ENCODE peak calls at places on chromosomes 7 and 10, in six cellular contexts. T is GM10248, W is GM12865, J is astrocyte of the spinal cord, X is neural crest cell, U is IMR-90. R is an unnamed sample.
A peak's percentile ranks its signal among the peaks of the same experiment; 100 is the strongest.

GRCh38 chr10:49512121-49512809 is 26.7 kb downstream of the ERCC6 start:
- DNase-seq in T (no peak), X (no peak), J (peak; percentile 47), W (peak; percentile 56), U (peak; percentile 43), R (peak; percentile 25)

GRCh38 chr10:101558671-101559595 is 29.1 kb downstream of the POLL start:
- DNase-seq in W (no peak), T (no peak), X (no peak), J (no peak), U (no peak), R (no peak)

GRCh38 chr10:55631071-55631654 is 729.9 kb downstream of the ZWINT start:
- DNase-seq in W (no peak), J (peak; percentile 57), X (peak; percentile 87), T (peak; percentile 64), U (no peak), R (peak; percentile 39)

GRCh38 chr10:13404791-13405190 is 56.7 kb upstream of the SEPHS1 start:
- DNase-seq in W (no peak), T (no peak), J (no peak), X (no peak), U (no peak), R (no peak)

GRCh38 chr7:77456711-77457110 is 40.6 kb upstream of the GSAP start:
- DNase-seq in U (peak; percentile 35), W (no peak), J (no peak), T (no peak), X (no peak), R (no peak)

GRCh38 chr7:142385528-142386340 is 127.9 kb upstream of the PRSS58 start:
- DNase-seq in W (peak; percentile 63), T (peak; percentile 47), U (peak; percentile 76), X (peak; percentile 36), J (peak; percentile 70), R (peak; percentile 30)

GRCh38 chr10:60916025-60916424 is 28.0 kb downstream of the RHOBTB1 start:
- DNase-seq in J (no peak), W (no peak), X (no peak), T (no peak), U (no peak), R (no peak)

GRCh38 chr7:40530292-40530691 is 395.5 kb downstream of the SUGCT start:
- DNase-seq in T (no peak), W (no peak), J (peak; percentile 45), X (no peak), U (peak; percentile 83), R (no peak)

GRCh38 chr7:26627871-26628270 is 236.5 kb downstream of the SKAP2 start:
- DNase-seq in J (no peak), T (no peak), X (no peak), U (no peak), W (no peak), R (no peak)

GRCh38 chr10:1033601-1034000 is 7.9 kb upstream of the IDI2 start:
- DNase-seq in X (no peak), W (no peak), J (no peak), T (no peak), U (no peak), R (no peak)

GRCh38 chr10:62759599-62760175 is 44.8 kb upstream of the ADO start:
- DNase-seq in X (no peak), J (no peak), W (no peak), U (no peak), T (no peak), R (no peak)

GRCh38 chr10:59175538-59176240 is 754 bp upstream of the PHYHIPL start:
- DNase-seq in X (no peak), U (no peak), J (no peak), W (peak; percentile 17), T (peak; percentile 13), R (no peak)

GRCh38 chr10:120387326-120387725 is 69.7 kb upstream of the PLPP4 start:
- DNase-seq in W (no peak), T (no peak), J (peak; percentile 76), X (no peak), U (no peak), R (no peak)

GRCh38 chr7:619356-619840 is 99.8 kb upstream of the PDGFA start:
- DNase-seq in U (no peak), T (no peak), X (no peak), J (no peak), W (no peak), R (no peak)

GRCh38 chr7:115060095-115060830 is 138.4 kb downstream of the MDFIC start:
- DNase-seq in U (no peak), T (no peak), X (no peak), J (no peak), W (peak; percentile 5), R (no peak)

GRCh38 chr10:76202777-76203176 is 771.4 kb downstream of the LRMDA start:
- DNase-seq in J (peak; percentile 62), U (peak; percentile 60), X (no peak), W (no peak), T (no peak), R (no peak)

GRCh38 chr10:20885678-20886077 is 11.4 kb downstream of the NEBL start:
- DNase-seq in W (no peak), J (no peak), X (no peak), T (no peak), U (no peak), R (no peak)

GRCh38 chr7:48038815-48039496 is 3.6 kb downstream of the C7orf57 start:
- DNase-seq in X (no peak), J (no peak), T (no peak), U (no peak), W (no peak), R (no peak)

GRCh38 chr7:21504021-21504420 is 38.8 kb upstream of the DNAH11 start:
- DNase-seq in W (no peak), J (no peak), T (no peak), X (no peak), U (no peak), R (no peak)

GRCh38 chr7:107138696-107139420 is 29.9 kb upstream of the HBP1 start:
- DNase-seq in T (no peak), X (no peak), J (peak; percentile 22), W (no peak), U (peak; percentile 78), R (no peak)

GRCh38 chr7:7017707-7018265 is 164.6 kb upstream of the C1GALT1 start:
- DNase-seq in T (no peak), U (no peak), W (no peak), J (no peak), X (no peak), R (no peak)

GRCh38 chr10:75121322-75121721 is 9.9 kb downstream of the SAMD8 start:
- DNase-seq in J (no peak), W (no peak), T (no peak), U (no peak), X (no peak), R (no peak)

GRCh38 chr10:123146013-123146891 is 1.7 kb upstream of the HMX2 start:
- DNase-seq in J (no peak), W (no peak), T (peak; percentile 20), X (no peak), U (no peak), R (peak; percentile 36)

GRCh38 chr7:152025937-152026890 is 740 bp downstream of the GALNT11 start:
- DNase-seq in T (no peak), J (no peak), W (no peak), U (no peak), X (no peak), R (no peak)
- TF ChIP-seq CTCF in T (no peak), J (no peak), W (no peak), U (no peak), X (peak; percentile 29), R (no peak)

DNA sequence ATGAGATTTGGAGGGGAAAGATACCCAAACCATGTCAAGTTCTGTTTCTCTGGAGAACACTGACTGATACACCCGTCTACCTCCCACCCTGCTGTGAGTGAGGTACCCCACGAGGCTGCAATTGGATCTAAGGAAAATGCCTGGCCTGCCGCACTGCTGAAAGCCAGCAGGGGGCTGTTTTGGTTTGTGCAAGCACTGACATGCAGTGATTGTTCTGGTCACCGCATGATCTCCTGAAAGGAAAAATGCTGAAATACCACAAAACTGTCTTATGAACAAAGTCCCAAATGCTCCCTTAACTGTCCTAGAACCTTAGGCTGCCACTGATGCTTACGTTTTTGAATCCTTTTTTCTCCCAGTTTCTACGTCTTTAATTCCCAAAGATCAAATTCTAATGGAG is 132.7 kb downstream of the JCAD start:
- DNase-seq in J (peak; percentile 90), T (no peak), X (peak; percentile 22), U (peak; percentile 73), W (no peak), R (no peak)
- TF ChIP-seq CTCF in J (peak; percentile 81), T (no peak), X (peak; percentile 56), U (peak; percentile 79), W (no peak), R (no peak)

GRCh38 chr10:8473205-8473604 is 418.7 kb downstream of the GATA3 start:
- DNase-seq in W (peak; percentile 21), T (no peak), X (no peak), U (peak; percentile 1), J (no peak), R (peak; percentile 10)
- TF ChIP-seq CTCF in W (peak; percentile 8), T (peak; percentile 17), X (no peak), U (no peak), J (no peak), R (no peak)

GRCh38 chr10:29517352-29517923 is 117.3 kb downstream of the SVIL start:
- DNase-seq in T (peak; percentile 39), U (peak; percentile 45), W (peak; percentile 29), J (peak; percentile 38), X (peak; percentile 43), R (peak; percentile 23)
- TF ChIP-seq CTCF in T (peak; percentile 46), U (peak; percentile 46), W (peak; percentile 62), J (peak; percentile 69), X (peak; percentile 66), R (peak; percentile 50)

GRCh38 chr10:80528901-80529300 is 8.8 kb upstream of the SH2D4B start:
- DNase-seq in X (no peak), W (no peak), T (no peak), U (no peak), J (no peak), R (no peak)

GRCh38 chr10:80529604-80530003 is 8.1 kb upstream of the SH2D4B start:
- DNase-seq in X (no peak), J (no peak), W (no peak), T (no peak), U (peak; percentile 22), R (no peak)

GRCh38 chr10:80528185-80528700 is 9.5 kb upstream of the SH2D4B start:
- DNase-seq in X (no peak), U (no peak), W (no peak), T (no peak), J (no peak), R (no peak)

GRCh38 chr10:80530816-80531215 is 6.9 kb upstream of the SH2D4B start:
- DNase-seq in U (no peak), X (no peak), T (no peak), J (no peak), W (no peak), R (no peak)

DNA sequence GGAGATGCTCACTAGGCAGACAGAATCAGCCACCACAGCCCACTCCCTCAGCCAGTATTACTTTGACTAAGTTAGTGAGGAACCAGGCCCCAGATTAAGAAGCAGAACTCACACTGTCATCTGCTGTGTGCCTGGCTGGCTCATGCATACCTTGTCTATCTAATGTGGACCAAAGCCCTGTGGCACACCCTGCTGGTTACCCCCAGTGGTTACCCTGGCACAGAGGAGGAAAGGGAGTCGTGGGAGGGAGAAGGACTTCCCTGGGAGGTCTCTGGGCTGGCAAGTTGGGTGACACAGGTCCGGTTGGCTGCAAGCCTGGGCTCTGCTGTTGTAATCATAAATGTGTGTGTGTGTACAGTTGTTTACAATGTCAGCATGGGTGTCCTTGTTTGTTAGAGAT is 7.5 kb upstream of the SH2D4B start:
- DNase-seq in W (peak; percentile 32), T (peak; percentile 39), X (no peak), J (no peak), U (peak; percentile 22), R (no peak)
- TF ChIP-seq CTCF in W (no peak), T (peak; percentile 26), X (no peak), J (peak; percentile 26), U (peak; percentile 35), R (no peak)

R was measured in GM20000.